ENCODE peak calls at places on chromosomes 1 and 21, in four cellular contexts. H, W, I and V are unnamed samples.

GRCh38 chr1:173954179-173954578 is 37.1 kb upstream of the SERPINC1 start:
- DNase-seq in H (no peak), W (peak; percentile 13), I (no peak), V (no peak)

GRCh38 chr1:151976015-151976343 is 17.7 kb downstream of the S100A10 start:
- DNase-seq in H (no peak), W (no peak), I (no peak), V (no peak)

GRCh38 chr1:186306533-186306932 is 68.5 kb downstream of the TPR start:
- DNase-seq in H (no peak), W (no peak), I (no peak), V (no peak)

GRCh38 chr1:91701494-91701869 is 184.5 kb downstream of the TGFBR3 start:
- DNase-seq in H (no peak), W (peak; percentile 26), I (no peak), V (no peak)

GRCh38 chr1:6732942-6733341 is 31.3 kb upstream of the DNAJC11 start:
- DNase-seq in H (no peak), W (no peak), I (no peak), V (no peak)

GRCh38 chr1:44019398-44020044 is 11.7 kb downstream of the SLC6A9 start:
- DNase-seq in H (no peak), W (no peak), I (no peak), V (no peak)

GRCh38 chr21:46045154-46045553 is 52.8 kb upstream of the COL6A2 start:
- DNase-seq in H (no peak), W (no peak), I (no peak), V (no peak)

GRCh38 chr1:97745912-97746311 is 174.9 kb downstream of the DPYD start:
- DNase-seq in H (no peak), W (peak; percentile 43), I (no peak), V (no peak)

GRCh38 chr1:212261361-212261929 is 23.8 kb upstream of the PPP2R5A start:
- DNase-seq in H (no peak), W (no peak), I (no peak), V (no peak)

GRCh38 chr1:55699151-55699695 is 484.1 kb upstream of the USP24 start:
- DNase-seq in H (no peak), W (no peak), I (no peak), V (no peak)

GRCh38 chr1:30378991-30379581 is 344.3 kb downstream of the MATN1 start:
- DNase-seq in H (no peak), W (peak; percentile 94), I (no peak), V (no peak)

GRCh38 chr21:40819262-40819661 is 27.7 kb downstream of the DSCAM start:
- DNase-seq in H (no peak), W (no peak), I (no peak), V (no peak)

GRCh38 chr1:231318568-231318967 is 19.1 kb downstream of the EXOC8 start:
- DNase-seq in H (no peak), W (no peak), I (no peak), V (no peak)

GRCh38 chr1:87402192-87403046 is 73.7 kb downstream of the LMO4 start:
- DNase-seq in H (no peak), W (peak; percentile 53), I (no peak), V (no peak)

GRCh38 chr21:46667191-46667734 is 31.8 kb downstream of the PRMT2 start:
- DNase-seq in H (no peak), W (peak; percentile 36), I (no peak), V (no peak)

GRCh38 chr1:71828431-71829012 is 453.8 kb downstream of the NEGR1 start:
- DNase-seq in H (no peak), W (no peak), I (no peak), V (no peak)

GRCh38 chr1:233904979-233905415 is 521 bp downstream of the SLC35F3 start:
- DNase-seq in H (peak; percentile 74), W (no peak), I (no peak), V (no peak)

GRCh38 chr1:112954059-112954458 is 1.9 kb downstream of the SLC16A1 start:
- DNase-seq in H (no peak), W (no peak), I (no peak), V (no peak)

GRCh38 chr1:154609398-154610380 is 1.7 kb upstream of the ADAR start:
- DNase-seq in H (no peak), W (peak; percentile 52), I (peak; percentile 31), V (peak; percentile 6)

GRCh38 chr1:183417691-183418491 is at the start of gene NMNAT2:
- DNase-seq in H (peak; percentile 74), W (peak; percentile 28), I (no peak), V (no peak)